ENCODE peak calls at places on chromosomes 6 and 20, in nine cellular contexts. J, Q, N, U, H, C, D, A and Y are unnamed samples.

GRCh38 chr6:110053395-110054240 is 75.5 kb downstream of the GPR6 start:
- DNase-seq in N (no peak), U (no peak), Q (no peak), J (peak), A (no peak), C (no peak), D (peak), H (peak), Y (no peak)

GRCh38 chr6:57262901-57263694 is 41.0 kb upstream of the RAB23 start:
- DNase-seq in C (no peak), N (no peak), J (peak), D (no peak), H (no peak), Q (no peak), A (no peak), U (no peak), Y (no peak)

GRCh38 chr20:58710481-58711265 is 18.1 kb downstream of the NPEPL1 start:
- DNase-seq in N (no peak), H (no peak), D (no peak), U (peak), J (no peak), A (no peak), C (no peak), Q (peak), Y (no peak)

GRCh38 chr6:42378125-42378524 is 73.6 kb downstream of the TRERF1 start:
- DNase-seq in U (no peak), H (no peak), N (no peak), D (no peak), J (no peak), Q (no peak), A (no peak), C (no peak), Y (no peak)

GRCh38 chr6:154995241-154996162 is at the start of gene TIAM2:
- DNase-seq in D (peak), U (no peak), Q (no peak), H (no peak), A (peak), N (no peak), J (peak), C (peak), Y (no peak)

GRCh38 chr6:158894192-158894591 is 75.0 kb upstream of the EZR start:
- DNase-seq in Q (no peak), J (peak), C (no peak), N (no peak), H (no peak), U (no peak), D (peak), A (no peak), Y (no peak)

GRCh38 chr20:50758992-50759391 is 27.6 kb downstream of the PARD6B start:
- DNase-seq in Q (no peak), U (no peak), A (no peak), D (no peak), J (no peak), N (no peak), C (no peak), H (no peak), Y (no peak)

GRCh38 chr6:11798096-11798495 is 19.5 kb upstream of the ADTRP start:
- DNase-seq in H (no peak), C (no peak), J (peak), D (no peak), U (no peak), Q (no peak), N (no peak), A (no peak), Y (no peak)

GRCh38 chr6:90124904-90125510 is 171.6 kb downstream of the BACH2 start:
- DNase-seq in J (no peak), C (no peak), N (no peak), A (no peak), H (no peak), D (no peak), Q (no peak), U (no peak), Y (no peak)

GRCh38 chr20:48684501-48685041 is 143.2 kb downstream of the PREX1 start:
- DNase-seq in D (no peak), H (peak), Q (no peak), A (no peak), U (no peak), C (no peak), J (peak), N (no peak), Y (no peak)

GRCh38 chr6:156652231-156652750 is 124.9 kb upstream of the ARID1B start:
- DNase-seq in D (no peak), H (no peak), N (no peak), Q (no peak), A (no peak), J (no peak), C (no peak), U (no peak), Y (no peak)

GRCh38 chr20:2234788-2235187 is 61.0 kb upstream of the TGM3 start:
- DNase-seq in H (no peak), C (no peak), A (no peak), N (no peak), D (no peak), U (no peak), Q (no peak), J (no peak), Y (peak)

GRCh38 chr20:61896058-61896961 is 169.4 kb downstream of the TAF4 start:
- DNase-seq in C (peak), D (peak), H (peak), A (peak), Q (peak), N (peak), J (peak), U (no peak), Y (no peak)

GRCh38 chr20:33871362-33871761 is 60.2 kb downstream of the CHMP4B start:
- DNase-seq in H (no peak), Q (no peak), D (no peak), J (no peak), U (peak), N (no peak), A (no peak), C (no peak), Y (no peak)

GRCh38 chr6:138869343-138869742 is 73.5 kb downstream of the ECT2L start:
- DNase-seq in H (no peak), Q (no peak), U (no peak), D (no peak), A (no peak), N (no peak), C (no peak), J (no peak), Y (no peak)

GRCh38 chr6:157269261-157269794 is 54.0 kb downstream of the TMEM242 start:
- DNase-seq in N (no peak), C (no peak), J (peak), D (no peak), A (no peak), U (peak), H (no peak), Q (peak), Y (no peak)

GRCh38 chr20:56091635-56092180 is 86.4 kb upstream of the CBLN4 start:
- DNase-seq in Q (no peak), D (peak), A (no peak), J (no peak), C (no peak), H (no peak), U (no peak), N (no peak), Y (no peak)

GRCh38 chr6:17490724-17491123 is 97.3 kb downstream of the CAP2 start:
- DNase-seq in N (no peak), A (no peak), U (no peak), D (no peak), C (no peak), H (no peak), J (no peak), Q (no peak), Y (peak)

GRCh38 chr6:121823437-121823851 is 388.0 kb downstream of the GJA1 start:
- DNase-seq in J (peak), H (no peak), N (no peak), C (no peak), U (no peak), Q (no peak), A (no peak), D (no peak), Y (no peak)

GRCh38 chr20:54339093-54339492 is 131.2 kb downstream of the PFDN4 start:
- DNase-seq in H (no peak), N (no peak), D (no peak), J (no peak), A (no peak), Q (no peak), C (no peak), U (no peak), Y (no peak)

GRCh38 chr6:155528982-155529453 is 73.4 kb upstream of the NOX3 start:
- DNase-seq in Q (no peak), H (peak), D (no peak), J (peak), N (peak), C (no peak), U (no peak), A (no peak), Y (no peak)

GRCh38 chr6:142387997-142388815 is 86.4 kb downstream of the ADGRG6 start:
- DNase-seq in J (peak), U (no peak), Q (no peak), C (no peak), A (no peak), N (no peak), H (peak), D (peak), Y (no peak)

GRCh38 chr20:25274891-25275812 is 27.3 kb downstream of the PYGB start:
- DNase-seq in N (no peak), H (no peak), Q (peak), C (no peak), D (no peak), U (no peak), J (no peak), A (no peak), Y (no peak)

GRCh38 chr20:40584128-40584819 is 104.8 kb downstream of the MAFB start:
- DNase-seq in C (no peak), J (no peak), U (no peak), N (no peak), H (no peak), D (no peak), A (no peak), Q (no peak), Y (no peak)

GRCh38 chr6:125157280-125157679 is 3.7 kb downstream of the TPD52L1 start:
- DNase-seq in A (no peak), N (no peak), Q (no peak), D (no peak), J (no peak), H (no peak), U (no peak), C (no peak), Y (no peak)

GRCh38 chr20:57250607-57251343 is 15.7 kb downstream of the BMP7 start:
- DNase-seq in U (no peak), N (no peak), H (no peak), J (no peak), D (no peak), Q (no peak), C (no peak), A (no peak), Y (no peak)

GRCh38 chr6:111823831-111824607 is 49.2 kb downstream of the FYN start:
- DNase-seq in D (no peak), C (no peak), J (peak), U (no peak), H (no peak), A (no peak), Q (no peak), N (no peak), Y (no peak)

GRCh38 chr20:18908109-18908508 is 94.5 kb downstream of the SCP2D1 start:
- DNase-seq in A (no peak), U (no peak), Q (no peak), J (no peak), H (no peak), N (no peak), D (no peak), C (no peak), Y (no peak)

GRCh38 chr20:63101781-63102719 is 95.3 kb upstream of the BHLHE23 start:
- DNase-seq in A (no peak), Q (peak), C (peak), N (no peak), H (no peak), J (peak), U (no peak), D (peak), Y (peak)

GRCh38 chr6:45591816-45592359 is 214.2 kb upstream of the SUPT3H start:
- DNase-seq in N (no peak), Q (no peak), C (no peak), U (no peak), A (no peak), H (no peak), D (no peak), J (no peak), Y (no peak)